ENCODE peak calls at places on chromosome 3, in five cellular contexts. Z, X, N, S and L are unnamed samples.

GRCh38 chr3:72347819-72348319 is 500.4 kb downstream of the SHQ1 start:
- DNase-seq in N (no peak), Z (no peak), X (peak), S (peak), L (peak)

GRCh38 chr3:114839476-114839875 is 307.6 kb downstream of the ZBTB20 start:
- DNase-seq in S (no peak), N (no peak), X (peak), Z (peak), L (no peak)

GRCh38 chr3:128875556-128876120 is 3.8 kb upstream of the ACAD9 start:
- DNase-seq in Z (no peak), N (no peak), X (no peak), S (no peak), L (no peak)

GRCh38 chr3:62365311-62366092 is 7.8 kb downstream of the FEZF2 start:
- DNase-seq in Z (no peak), X (no peak), S (no peak), N (no peak), L (no peak)

GRCh38 chr3:18747383-18747782 is 322.2 kb upstream of the SATB1 start:
- DNase-seq in Z (no peak), X (no peak), S (no peak), N (no peak), L (no peak)

GRCh38 chr3:107988464-107989156 is 102.2 kb downstream of the CD47 start:
- DNase-seq in X (peak), S (peak), Z (peak), N (peak), L (peak)

GRCh38 chr3:193788189-193788946 is 195.4 kb downstream of the OPA1 start:
- DNase-seq in Z (no peak), S (no peak), X (peak), N (peak), L (peak)

GRCh38 chr3:194960446-194961032 is 274.9 kb downstream of the FAM43A start:
- DNase-seq in X (no peak), N (no peak), Z (no peak), S (no peak), L (no peak)

GRCh38 chr3:193396451-193397244 is 18.1 kb upstream of the ATP13A5 start:
- DNase-seq in X (no peak), S (no peak), N (no peak), Z (no peak), L (no peak)

GRCh38 chr3:15722877-15723623 is 74.7 kb downstream of the ANKRD28 start:
- DNase-seq in S (no peak), N (no peak), X (peak), Z (no peak), L (no peak)

GRCh38 chr3:53320697-53321096 is 26.6 kb downstream of the DCP1A start:
- DNase-seq in Z (no peak), N (no peak), S (no peak), X (no peak), L (no peak)

DNA sequence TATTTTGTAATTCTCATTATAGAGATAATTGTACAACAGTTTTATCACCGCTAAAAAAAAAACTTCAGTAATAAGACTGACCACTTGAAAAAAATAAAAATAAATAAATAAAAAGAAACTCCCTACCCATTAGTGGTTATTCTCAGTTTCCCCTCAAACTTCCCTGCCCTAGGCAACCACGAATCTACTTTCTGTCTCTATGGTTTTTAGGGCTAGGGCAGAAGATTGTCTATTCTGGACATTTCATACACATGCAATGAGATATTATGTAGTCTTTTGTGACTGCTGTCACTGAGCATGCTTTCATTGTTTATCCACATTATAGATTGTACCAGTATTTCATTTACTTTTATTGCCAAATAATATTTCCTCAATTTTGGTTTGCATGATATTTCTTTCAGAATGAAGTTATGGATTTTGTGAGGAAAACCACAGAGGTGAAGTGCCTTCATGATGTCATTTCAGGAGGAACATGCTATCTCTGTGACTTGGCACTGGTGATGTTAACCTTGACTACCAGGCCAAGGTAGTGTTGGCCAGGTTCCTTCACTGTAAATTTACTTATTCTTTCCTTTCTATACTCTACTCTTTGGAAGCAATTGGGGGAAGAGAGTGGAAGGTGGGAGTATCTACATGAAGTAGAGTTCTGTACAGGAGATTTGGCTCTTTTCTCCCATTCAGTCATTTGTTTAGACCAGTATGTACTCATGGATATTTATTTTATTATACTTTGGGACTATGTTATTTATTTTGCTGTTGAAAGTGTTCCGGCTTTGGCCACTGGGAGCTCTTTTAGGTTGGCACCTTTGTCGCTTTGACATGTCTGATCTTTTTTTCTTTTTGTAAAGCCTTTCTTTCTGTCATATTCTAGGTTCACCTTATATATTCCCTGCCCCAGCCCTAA is 86.3 kb downstream of the GMPS start:
- DNase-seq in N (no peak), X (no peak), S (no peak), Z (no peak), L (no peak)
- TF ChIP-seq CTCF in N (no peak), X (no peak), S (no peak), Z (no peak), L (no peak)

DNA sequence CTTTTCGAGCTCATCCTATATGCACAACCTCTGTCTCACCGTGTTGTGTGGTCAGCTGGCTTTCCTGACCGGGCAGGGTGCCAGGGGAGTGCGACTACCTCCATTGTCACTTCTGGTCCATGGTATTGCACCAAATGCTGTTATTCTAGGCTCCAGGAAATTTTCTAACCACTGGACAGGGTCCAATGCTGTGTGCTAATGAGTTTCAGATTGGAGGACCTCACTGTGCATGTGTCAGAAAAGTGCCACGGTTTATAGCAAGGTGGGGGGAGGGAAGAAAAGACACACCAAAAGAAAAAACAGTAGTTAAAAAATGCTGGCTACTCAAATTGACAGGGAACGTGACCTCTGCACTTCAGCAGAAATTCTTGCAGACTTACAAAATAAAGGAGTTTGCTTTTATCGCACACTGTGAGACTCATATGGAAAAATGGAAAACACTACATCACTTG is 480.1 kb downstream of the FOXP1 start:
- DNase-seq in Z (peak), X (peak), S (peak), N (peak), L (peak)
- H3K4me3 ChIP-seq in Z (no peak), X (no peak), S (no peak), N (no peak), L (no peak)

GRCh38 chr3:140206196-140207040 is 271.4 kb downstream of the CLSTN2 start:
- DNase-seq in Z (peak), X (peak), S (peak), N (no peak), L (peak)
- TF ChIP-seq CTCF in Z (no peak), X (no peak), S (peak), N (no peak), L (peak)

GRCh38 chr3:69602112-69602511 is 137.2 kb upstream of the MITF start:
- DNase-seq in N (no peak), Z (no peak), X (no peak), S (no peak), L (no peak)

GRCh38 chr3:69607466-69608035 is 131.7 kb upstream of the MITF start:
- DNase-seq in X (no peak), Z (no peak), N (no peak), S (no peak), L (no peak)

GRCh38 chr3:69604735-69605435 is 134.4 kb upstream of the MITF start:
- DNase-seq in Z (no peak), X (no peak), S (no peak), N (no peak), L (no peak)

DNA sequence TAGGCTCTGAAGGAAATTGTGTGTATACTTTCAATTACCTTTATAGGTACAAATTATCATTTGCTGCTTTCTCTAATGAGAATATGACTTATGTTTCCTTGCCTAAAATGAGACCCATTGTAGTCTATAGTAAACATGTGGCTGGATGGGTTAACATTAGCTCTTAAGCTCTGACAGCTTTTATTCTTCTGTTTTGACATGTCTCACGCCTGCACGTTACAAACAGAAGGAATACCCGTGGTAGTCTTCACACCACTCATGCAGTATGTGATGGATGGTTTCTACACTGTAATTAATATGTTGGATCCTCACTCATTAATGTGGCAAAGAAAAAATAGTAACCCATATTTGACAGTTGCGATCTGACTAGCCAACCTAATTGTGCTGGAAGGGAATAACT is 133.4 kb upstream of the MITF start:
- DNase-seq in Z (no peak), N (no peak), X (no peak), S (no peak), L (no peak)
- H3K4me3 ChIP-seq in Z (no peak), N (no peak), X (no peak), S (no peak), L (no peak)

GRCh38 chr3:35966629-35967464 is 327.5 kb downstream of the ARPP21 start:
- DNase-seq in Z (no peak), X (no peak), S (no peak), N (no peak), L (no peak)

GRCh38 chr3:35970793-35971192 is 331.5 kb downstream of the ARPP21 start:
- DNase-seq in X (no peak), S (no peak), Z (no peak), N (no peak), L (no peak)

GRCh38 chr3:35968223-35968622 is 328.9 kb downstream of the ARPP21 start:
- DNase-seq in N (no peak), S (no peak), X (no peak), Z (no peak), L (no peak)

GRCh38 chr3:35965908-35966307 is 326.6 kb downstream of the ARPP21 start:
- DNase-seq in S (peak), N (peak), Z (no peak), X (peak), L (peak)
- TF ChIP-seq CTCF in S (peak), N (peak), Z (peak), X (peak), L (peak)

GRCh38 chr3:23612296-23612891 is 193.4 kb upstream of the UBE2E1 start:
- DNase-seq in Z (no peak), X (peak), S (peak), N (peak), L (no peak)
- H3K4me3 ChIP-seq in Z (no peak), X (no peak), S (no peak), N (no peak), L (no peak)

GRCh38 chr3:139434764-139435291 is 41.5 kb downstream of the RBP2 start:
- DNase-seq in Z (no peak), N (peak), X (peak), S (peak), L (peak)
- TF ChIP-seq CTCF in Z (no peak), N (no peak), X (no peak), S (peak), L (no peak)